ENCODE peak calls at places on chromosome 22, in ten cellular contexts. One of them, this sample, is unnamed.

GRCh38 chr22:45869448-45869847 is 107.5 kb downstream of the WNT7B start:
- DNase-seq in CD8-positive, alpha-beta memory T cell: no peak
- DNase-seq in left ventricle myocardium inferior: no peak
- DNase-seq in cardiac muscle cell: no peak
- DNase-seq in endodermal cell: no peak
- DNase-seq in PC-3: no peak
- DNase-seq in RWPE1: no peak
- DNase-seq in mesenchymal stem cell: no peak
- DNase-seq in upper lobe of right lung: no peak
- DNase-seq in CD8-positive, alpha-beta T cell: peak; percentile 27
- DNase-seq in this sample: no peak

GRCh38 chr22:42747701-42748513 is 27.2 kb upstream of the A4GALT start:
- DNase-seq in mesenchymal stem cell: peak; percentile 96
- DNase-seq in endodermal cell: no peak
- DNase-seq in CD8-positive, alpha-beta memory T cell: no peak
- DNase-seq in cardiac muscle cell: peak; percentile 73
- DNase-seq in upper lobe of right lung: no peak
- DNase-seq in RWPE1: no peak
- DNase-seq in PC-3: no peak
- DNase-seq in left ventricle myocardium inferior: no peak
- DNase-seq in CD8-positive, alpha-beta T cell: no peak
- DNase-seq in this sample: no peak

GRCh38 chr22:24417901-24418641 is 9.3 kb upstream of the ADORA2A start:
- DNase-seq in endodermal cell: no peak
- DNase-seq in PC-3: no peak
- DNase-seq in CD8-positive, alpha-beta memory T cell: no peak
- DNase-seq in upper lobe of right lung: no peak
- DNase-seq in RWPE1: no peak
- DNase-seq in left ventricle myocardium inferior: no peak
- DNase-seq in CD8-positive, alpha-beta T cell: no peak
- DNase-seq in mesenchymal stem cell: no peak
- DNase-seq in cardiac muscle cell: peak; percentile 29
- DNase-seq in this sample: no peak

GRCh38 chr22:47047321-47048122 is 285.1 kb downstream of the TBC1D22A start:
- DNase-seq in upper lobe of right lung: peak; percentile 26
- DNase-seq in cardiac muscle cell: no peak
- DNase-seq in CD8-positive, alpha-beta memory T cell: no peak
- DNase-seq in RWPE1: no peak
- DNase-seq in left ventricle myocardium inferior: no peak
- DNase-seq in PC-3: no peak
- DNase-seq in mesenchymal stem cell: no peak
- DNase-seq in CD8-positive, alpha-beta T cell: no peak
- DNase-seq in endodermal cell: no peak
- DNase-seq in this sample: no peak

GRCh38 chr22:18056161-18056666 is 21.6 kb upstream of the PEX26 start:
- DNase-seq in left ventricle myocardium inferior: no peak
- DNase-seq in CD8-positive, alpha-beta memory T cell: no peak
- DNase-seq in upper lobe of right lung: peak; percentile 61
- DNase-seq in CD8-positive, alpha-beta T cell: no peak
- DNase-seq in PC-3: peak; percentile 51
- DNase-seq in cardiac muscle cell: no peak
- DNase-seq in RWPE1: no peak
- DNase-seq in mesenchymal stem cell: peak; percentile 82
- DNase-seq in endodermal cell: no peak
- DNase-seq in this sample: peak; percentile 66

GRCh38 chr22:31567702-31568101 is 71.4 kb downstream of the SFI1 start:
- DNase-seq in upper lobe of right lung: no peak
- DNase-seq in CD8-positive, alpha-beta T cell: no peak
- DNase-seq in endodermal cell: no peak
- DNase-seq in PC-3: no peak
- DNase-seq in left ventricle myocardium inferior: no peak
- DNase-seq in cardiac muscle cell: no peak
- DNase-seq in mesenchymal stem cell: no peak
- DNase-seq in CD8-positive, alpha-beta memory T cell: no peak
- DNase-seq in RWPE1: no peak
- DNase-seq in this sample: no peak

GRCh38 chr22:41600976-41601375 is 11.3 kb upstream of the PMM1 start:
- DNase-seq in CD8-positive, alpha-beta T cell: no peak
- DNase-seq in CD8-positive, alpha-beta memory T cell: no peak
- DNase-seq in upper lobe of right lung: no peak
- DNase-seq in left ventricle myocardium inferior: no peak
- DNase-seq in mesenchymal stem cell: no peak
- DNase-seq in RWPE1: no peak
- DNase-seq in endodermal cell: no peak
- DNase-seq in cardiac muscle cell: no peak
- DNase-seq in PC-3: no peak
- DNase-seq in this sample: no peak

GRCh38 chr22:50260801-50261614 is 475 bp downstream of the MAPK12 start:
- DNase-seq in cardiac muscle cell: peak; percentile 76
- DNase-seq in CD8-positive, alpha-beta T cell: no peak
- DNase-seq in left ventricle myocardium inferior: no peak
- DNase-seq in CD8-positive, alpha-beta memory T cell: no peak
- DNase-seq in PC-3: peak; percentile 50
- DNase-seq in mesenchymal stem cell: peak; percentile 72
- DNase-seq in RWPE1: no peak
- DNase-seq in upper lobe of right lung: no peak
- DNase-seq in endodermal cell: peak; percentile 78
- DNase-seq in this sample: no peak

GRCh38 chr22:38221407-38221806 is 19.6 kb downstream of the MAFF start:
- DNase-seq in upper lobe of right lung: no peak
- DNase-seq in RWPE1: no peak
- DNase-seq in endodermal cell: no peak
- DNase-seq in cardiac muscle cell: no peak
- DNase-seq in left ventricle myocardium inferior: no peak
- DNase-seq in mesenchymal stem cell: no peak
- DNase-seq in CD8-positive, alpha-beta memory T cell: no peak
- DNase-seq in PC-3: no peak
- DNase-seq in CD8-positive, alpha-beta T cell: no peak
- DNase-seq in this sample: no peak

GRCh38 chr22:38220653-38221386 is 19.0 kb downstream of the MAFF start:
- DNase-seq in mesenchymal stem cell: no peak
- DNase-seq in RWPE1: no peak
- DNase-seq in CD8-positive, alpha-beta T cell: no peak
- DNase-seq in left ventricle myocardium inferior: no peak
- DNase-seq in cardiac muscle cell: no peak
- DNase-seq in upper lobe of right lung: no peak
- DNase-seq in PC-3: no peak
- DNase-seq in CD8-positive, alpha-beta memory T cell: no peak
- DNase-seq in endodermal cell: no peak
- DNase-seq in this sample: no peak

GRCh38 chr22:38219644-38220043 is 17.9 kb downstream of the MAFF start:
- DNase-seq in cardiac muscle cell: no peak
- DNase-seq in RWPE1: no peak
- DNase-seq in endodermal cell: peak; percentile 64
- DNase-seq in CD8-positive, alpha-beta memory T cell: no peak
- DNase-seq in mesenchymal stem cell: no peak
- DNase-seq in PC-3: no peak
- DNase-seq in left ventricle myocardium inferior: no peak
- DNase-seq in CD8-positive, alpha-beta T cell: no peak
- DNase-seq in upper lobe of right lung: no peak
- DNase-seq in this sample: no peak

GRCh38 chr22:38218661-38219331 is 17.0 kb downstream of the MAFF start:
- DNase-seq in RWPE1: peak; percentile 71
- DNase-seq in cardiac muscle cell: peak; percentile 95
- DNase-seq in PC-3: peak; percentile 88
- DNase-seq in left ventricle myocardium inferior: peak; percentile 70
- DNase-seq in CD8-positive, alpha-beta memory T cell: peak; percentile 26
- DNase-seq in endodermal cell: peak; percentile 91
- DNase-seq in mesenchymal stem cell: peak; percentile 96
- DNase-seq in upper lobe of right lung: peak; percentile 91
- DNase-seq in CD8-positive, alpha-beta T cell: no peak
- DNase-seq in this sample: no peak

GRCh38 chr22:38220163-38220562 is 18.4 kb downstream of the MAFF start:
- DNase-seq in cardiac muscle cell: no peak
- DNase-seq in left ventricle myocardium inferior: no peak
- DNase-seq in upper lobe of right lung: no peak
- DNase-seq in PC-3: no peak
- DNase-seq in mesenchymal stem cell: no peak
- DNase-seq in RWPE1: no peak
- DNase-seq in CD8-positive, alpha-beta T cell: no peak
- DNase-seq in CD8-positive, alpha-beta memory T cell: no peak
- DNase-seq in endodermal cell: peak; percentile 58
- DNase-seq in this sample: no peak
- H3K27ac ChIP-seq in cardiac muscle cell: no peak overlapping the region
- H3K27ac ChIP-seq in left ventricle myocardium inferior: peak overlapping the region; percentile 89
- H3K27ac ChIP-seq in upper lobe of right lung: peak overlapping the region; percentile 78
- H3K27ac ChIP-seq in PC-3: peak overlapping the region; percentile 93
- H3K27ac ChIP-seq in mesenchymal stem cell: no peak overlapping the region
- H3K27ac ChIP-seq in RWPE1: peak overlapping the region; percentile 99
- H3K27ac ChIP-seq in CD8-positive, alpha-beta T cell: no peak overlapping the region
- H3K27ac ChIP-seq in CD8-positive, alpha-beta memory T cell: no peak overlapping the region
- H3K27ac ChIP-seq in endodermal cell: peak overlapping the region; percentile 49
- H3K27ac ChIP-seq in this sample: no peak overlapping the region

GRCh38 chr22:20324139-20324516 is 4.3 kb upstream of the DGCR6L start:
- DNase-seq in upper lobe of right lung: no peak
- DNase-seq in left ventricle myocardium inferior: no peak
- DNase-seq in CD8-positive, alpha-beta T cell: peak; percentile 48
- DNase-seq in cardiac muscle cell: no peak
- DNase-seq in RWPE1: no peak
- DNase-seq in PC-3: peak; percentile 11
- DNase-seq in CD8-positive, alpha-beta memory T cell: no peak
- DNase-seq in endodermal cell: peak; percentile 19
- DNase-seq in mesenchymal stem cell: no peak
- DNase-seq in this sample: no peak

GRCh38 chr22:20316844-20317401 is 2.9 kb downstream of the DGCR6L start:
- DNase-seq in RWPE1: no peak
- DNase-seq in mesenchymal stem cell: no peak
- DNase-seq in CD8-positive, alpha-beta memory T cell: no peak
- DNase-seq in PC-3: no peak
- DNase-seq in upper lobe of right lung: no peak
- DNase-seq in cardiac muscle cell: no peak
- DNase-seq in CD8-positive, alpha-beta T cell: no peak
- DNase-seq in left ventricle myocardium inferior: no peak
- DNase-seq in endodermal cell: peak; percentile 33
- DNase-seq in this sample: no peak

GRCh38 chr22:20319041-20319744 is 667 bp downstream of the DGCR6L start:
- DNase-seq in cardiac muscle cell: no peak
- DNase-seq in upper lobe of right lung: peak; percentile 61
- DNase-seq in PC-3: no peak
- DNase-seq in RWPE1: no peak
- DNase-seq in CD8-positive, alpha-beta memory T cell: no peak
- DNase-seq in left ventricle myocardium inferior: no peak
- DNase-seq in CD8-positive, alpha-beta T cell: no peak
- DNase-seq in mesenchymal stem cell: peak; percentile 54
- DNase-seq in endodermal cell: peak; percentile 78
- DNase-seq in this sample: peak; percentile 8

GRCh38 chr22:20316217-20316843 is 3.5 kb downstream of the DGCR6L start:
- DNase-seq in RWPE1: no peak
- DNase-seq in endodermal cell: peak; percentile 33
- DNase-seq in PC-3: no peak
- DNase-seq in CD8-positive, alpha-beta T cell: peak; percentile 46
- DNase-seq in upper lobe of right lung: peak; percentile 60
- DNase-seq in CD8-positive, alpha-beta memory T cell: no peak
- DNase-seq in mesenchymal stem cell: no peak
- DNase-seq in cardiac muscle cell: no peak
- DNase-seq in left ventricle myocardium inferior: no peak
- DNase-seq in this sample: no peak

GRCh38 chr22:20319745-20320658 is at the start of gene DGCR6L:
- DNase-seq in left ventricle myocardium inferior: peak; percentile 98
- DNase-seq in RWPE1: peak; percentile 88
- DNase-seq in PC-3: peak; percentile 88
- DNase-seq in CD8-positive, alpha-beta T cell: peak; percentile 99
- DNase-seq in upper lobe of right lung: peak; percentile 99
- DNase-seq in mesenchymal stem cell: peak; percentile 97
- DNase-seq in endodermal cell: peak; percentile 98
- DNase-seq in cardiac muscle cell: peak; percentile 95
- DNase-seq in CD8-positive, alpha-beta memory T cell: peak; percentile 95
- DNase-seq in this sample: peak; percentile 86
- H3K27ac ChIP-seq in left ventricle myocardium inferior: peak within 1 kb of the TSS; percentile 91
- H3K27ac ChIP-seq in RWPE1: peak within 1 kb of the TSS; percentile 77
- H3K27ac ChIP-seq in PC-3: peak within 1 kb of the TSS; percentile 65
- H3K27ac ChIP-seq in CD8-positive, alpha-beta T cell: peak within 1 kb of the TSS; percentile 70
- H3K27ac ChIP-seq in upper lobe of right lung: peak within 1 kb of the TSS; percentile 77
- H3K27ac ChIP-seq in mesenchymal stem cell: peak within 1 kb of the TSS; percentile 73
- H3K27ac ChIP-seq in endodermal cell: peak within 1 kb of the TSS; percentile 83
- H3K27ac ChIP-seq in cardiac muscle cell: peak within 1 kb of the TSS; percentile 86
- H3K27ac ChIP-seq in CD8-positive, alpha-beta memory T cell: peak within 1 kb of the TSS; percentile 92
- H3K27ac ChIP-seq in this sample: peak within 1 kb of the TSS; percentile 74

DNA sequence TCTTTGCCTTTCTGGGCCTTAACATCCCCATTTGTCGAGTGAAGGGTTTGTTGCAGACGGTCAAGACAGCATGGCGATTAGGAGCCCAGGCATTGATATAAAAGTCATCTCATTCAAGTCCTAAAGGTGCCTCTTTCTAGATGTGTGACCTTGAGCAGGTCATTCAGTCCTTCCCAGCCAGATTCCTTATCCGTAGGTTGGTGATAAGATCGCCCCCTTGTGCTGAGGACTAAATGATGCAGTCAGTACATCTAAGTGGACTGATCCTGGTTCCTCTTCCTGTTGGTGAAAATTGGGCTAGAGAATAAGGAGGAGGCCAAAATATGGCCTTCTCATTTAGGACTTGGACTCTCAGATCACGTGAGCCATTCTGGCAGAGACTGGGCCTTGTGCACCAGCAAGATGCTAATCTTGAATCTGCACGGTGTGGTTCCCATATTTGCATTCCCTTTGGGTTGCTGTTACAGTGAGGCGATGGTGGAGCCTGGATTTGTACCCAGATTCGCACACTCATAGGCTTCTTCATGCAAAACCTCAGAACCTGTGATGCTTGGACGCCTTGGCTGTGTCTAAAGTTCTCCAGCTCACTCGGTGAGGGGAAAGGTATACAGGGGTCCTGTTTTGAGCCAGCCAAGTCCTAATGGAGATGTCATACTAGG is 156.8 kb downstream of the MYO18B start:
- DNase-seq in upper lobe of right lung: no peak
- DNase-seq in endodermal cell: peak; percentile 77
- DNase-seq in CD8-positive, alpha-beta T cell: no peak
- DNase-seq in mesenchymal stem cell: no peak
- DNase-seq in RWPE1: no peak
- DNase-seq in CD8-positive, alpha-beta memory T cell: no peak
- DNase-seq in left ventricle myocardium inferior: no peak
- DNase-seq in PC-3: no peak
- DNase-seq in cardiac muscle cell: no peak
- DNase-seq in this sample: no peak
- H3K27ac ChIP-seq in upper lobe of right lung: no peak overlapping the region
- H3K27ac ChIP-seq in endodermal cell: no peak overlapping the region
- H3K27ac ChIP-seq in CD8-positive, alpha-beta T cell: no peak overlapping the region
- H3K27ac ChIP-seq in mesenchymal stem cell: no peak overlapping the region
- H3K27ac ChIP-seq in RWPE1: no peak overlapping the region
- H3K27ac ChIP-seq in CD8-positive, alpha-beta memory T cell: no peak overlapping the region
- H3K27ac ChIP-seq in left ventricle myocardium inferior: peak overlapping the region; percentile 47
- H3K27ac ChIP-seq in PC-3: no peak overlapping the region
- H3K27ac ChIP-seq in cardiac muscle cell: no peak overlapping the region
- H3K27ac ChIP-seq in this sample: no peak overlapping the region

GRCh38 chr22:44727148-44727547 is 25.1 kb downstream of the PRR5 start:
- DNase-seq in upper lobe of right lung: no peak
- DNase-seq in endodermal cell: no peak
- DNase-seq in left ventricle myocardium inferior: no peak
- DNase-seq in cardiac muscle cell: no peak
- DNase-seq in PC-3: no peak
- DNase-seq in CD8-positive, alpha-beta memory T cell: no peak
- DNase-seq in CD8-positive, alpha-beta T cell: no peak
- DNase-seq in RWPE1: no peak
- DNase-seq in mesenchymal stem cell: no peak
- DNase-seq in this sample: no peak

GRCh38 chr22:44729391-44730012 is 22.9 kb upstream of the ARHGAP8 start:
- DNase-seq in CD8-positive, alpha-beta memory T cell: no peak
- DNase-seq in PC-3: no peak
- DNase-seq in cardiac muscle cell: peak; percentile 86
- DNase-seq in RWPE1: no peak
- DNase-seq in mesenchymal stem cell: peak; percentile 57
- DNase-seq in CD8-positive, alpha-beta T cell: no peak
- DNase-seq in upper lobe of right lung: no peak
- DNase-seq in endodermal cell: no peak
- DNase-seq in left ventricle myocardium inferior: peak; percentile 57
- DNase-seq in this sample: peak; percentile 9

GRCh38 chr22:44727709-44728108 is 24.7 kb upstream of the ARHGAP8 start:
- DNase-seq in CD8-positive, alpha-beta memory T cell: no peak
- DNase-seq in upper lobe of right lung: no peak
- DNase-seq in PC-3: no peak
- DNase-seq in RWPE1: no peak
- DNase-seq in cardiac muscle cell: no peak
- DNase-seq in CD8-positive, alpha-beta T cell: no peak
- DNase-seq in endodermal cell: no peak
- DNase-seq in mesenchymal stem cell: no peak
- DNase-seq in left ventricle myocardium inferior: no peak
- DNase-seq in this sample: no peak

GRCh38 chr22:44730034-44730433 is 22.3 kb upstream of the ARHGAP8 start:
- DNase-seq in endodermal cell: no peak
- DNase-seq in CD8-positive, alpha-beta memory T cell: no peak
- DNase-seq in RWPE1: no peak
- DNase-seq in CD8-positive, alpha-beta T cell: no peak
- DNase-seq in PC-3: no peak
- DNase-seq in upper lobe of right lung: no peak
- DNase-seq in mesenchymal stem cell: no peak
- DNase-seq in cardiac muscle cell: no peak
- DNase-seq in left ventricle myocardium inferior: no peak
- DNase-seq in this sample: no peak

DNA sequence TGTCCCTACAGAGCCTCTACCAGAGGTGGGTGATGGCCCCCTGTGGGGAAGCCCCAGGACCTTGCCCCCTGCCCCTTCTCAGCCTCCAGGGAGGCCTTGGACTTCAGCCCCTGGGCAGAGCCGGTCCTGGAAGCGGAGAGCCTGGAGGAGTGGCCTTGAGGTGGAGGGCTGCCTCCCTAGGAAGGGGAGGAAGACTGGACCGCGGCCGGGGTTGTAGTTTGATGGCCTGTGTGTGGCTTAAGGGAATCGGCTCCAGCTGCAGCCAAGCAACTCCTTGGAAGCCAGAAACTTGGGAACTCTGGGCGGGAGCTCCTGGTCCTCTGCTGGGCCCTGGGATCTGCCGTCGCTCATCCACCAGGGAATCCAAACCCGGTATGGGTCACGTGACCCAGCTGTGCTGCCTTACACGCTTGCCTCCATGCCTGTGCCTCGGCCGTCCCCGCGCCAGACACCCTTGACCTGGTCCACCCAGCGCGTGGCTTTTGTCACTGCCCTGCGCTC is 23.6 kb upstream of the ARHGAP8 start:
- DNase-seq in CD8-positive, alpha-beta T cell: no peak
- DNase-seq in mesenchymal stem cell: no peak
- DNase-seq in upper lobe of right lung: no peak
- DNase-seq in endodermal cell: no peak
- DNase-seq in cardiac muscle cell: peak; percentile 34
- DNase-seq in left ventricle myocardium inferior: peak; percentile 53
- DNase-seq in PC-3: no peak
- DNase-seq in CD8-positive, alpha-beta memory T cell: no peak
- DNase-seq in RWPE1: no peak
- DNase-seq in this sample: no peak
- H3K27ac ChIP-seq in CD8-positive, alpha-beta T cell: no peak overlapping the region
- H3K27ac ChIP-seq in mesenchymal stem cell: no peak overlapping the region
- H3K27ac ChIP-seq in upper lobe of right lung: peak overlapping the region; percentile 70
- H3K27ac ChIP-seq in endodermal cell: no peak overlapping the region
- H3K27ac ChIP-seq in cardiac muscle cell: no peak overlapping the region
- H3K27ac ChIP-seq in left ventricle myocardium inferior: peak overlapping the region; percentile 67
- H3K27ac ChIP-seq in PC-3: no peak overlapping the region
- H3K27ac ChIP-seq in CD8-positive, alpha-beta memory T cell: no peak overlapping the region
- H3K27ac ChIP-seq in RWPE1: no peak overlapping the region
- H3K27ac ChIP-seq in this sample: no peak overlapping the region